ENCODE peak calls at places on chromosome X, in ten cellular contexts. E, Z, B, M, L, U, H, W, Q and A are unnamed samples.

GRCh38 chrX:115400960-115401359 is 111.4 kb downstream of the LUZP4 start:
- DNase-seq in E (no peak), Z (no peak), B (no peak), M (no peak), L (peak), U (no peak), H (no peak), W (no peak), Q (no peak), A (no peak)

GRCh38 chrX:26783512-26784225 is 567.7 kb downstream of the MAGEB5 start:
- DNase-seq in E (peak), Z (no peak), B (no peak), M (no peak), L (no peak), U (no peak), H (no peak), W (peak), Q (no peak), A (peak)

GRCh38 chrX:132216806-132217202 is 2.4 kb downstream of the RAP2C start:
- DNase-seq in E (no peak), Z (no peak), B (peak), M (no peak), L (peak), U (no peak), H (no peak), W (peak), Q (no peak), A (peak)

GRCh38 chrX:67734111-67734753 is 190.4 kb downstream of the AR start:
- DNase-seq in E (no peak), Z (no peak), B (no peak), M (no peak), L (no peak), U (no peak), H (no peak), W (no peak), Q (no peak), A (no peak)

GRCh38 chrX:95903490-95903889 is 781.2 kb upstream of the DIAPH2 start:
- DNase-seq in E (no peak), Z (no peak), B (no peak), M (no peak), L (no peak), U (no peak), H (no peak), W (no peak), Q (no peak), A (no peak)

GRCh38 chrX:110228453-110228852 is 89.4 kb downstream of the AMMECR1 start:
- DNase-seq in E (no peak), Z (no peak), B (no peak), M (no peak), L (no peak), U (no peak), H (no peak), W (no peak), Q (no peak), A (no peak)

GRCh38 chrX:1534321-1535168 is 2.4 kb downstream of the P2RY8 start:
- DNase-seq in E (no peak), Z (no peak), B (no peak), M (no peak), L (no peak), U (no peak), H (no peak), W (no peak), Q (no peak), A (no peak)

GRCh38 chrX:37380920-37381319 is 31.8 kb downstream of the PRRG1 start:
- DNase-seq in E (no peak), Z (no peak), B (peak), M (no peak), L (peak), U (no peak), H (no peak), W (peak), Q (peak), A (peak)

GRCh38 chrX:24146283-24146865 is 3.2 kb upstream of the ZFX start:
- DNase-seq in E (no peak), Z (no peak), B (peak), M (no peak), L (peak), U (no peak), H (no peak), W (no peak), Q (no peak), A (peak)

GRCh38 chrX:154799554-154800348 is 5.5 kb downstream of the MPP1 start:
- DNase-seq in E (no peak), Z (peak), B (peak), M (no peak), L (no peak), U (no peak), H (no peak), W (no peak), Q (no peak), A (peak)

GRCh38 chrX:150155396-150156048 is 207.6 kb upstream of the MAMLD1 start:
- DNase-seq in E (peak), Z (peak), B (peak), M (no peak), L (peak), U (no peak), H (no peak), W (peak), Q (peak), A (peak)